ENCODE peak calls at places on chromosome 1, in seven cellular contexts. Z, V, O, Q, K, J and U are unnamed samples.

GRCh38 chr1:2447274-2448097 is 28.6 kb upstream of the PLCH2 start:
- DNase-seq in K (no peak), V (no peak), Q (no peak), O (no peak), J (no peak), Z (no peak), U (no peak)

GRCh38 chr1:31007462-31007991 is 58.0 kb downstream of the PUM1 start:
- DNase-seq in V (peak; percentile 93), K (peak; percentile 27), J (no peak), Q (no peak), Z (no peak), O (no peak), U (no peak)

GRCh38 chr1:5999711-6000443 is 7.7 kb upstream of the NPHP4 start:
- DNase-seq in K (no peak), Z (peak; percentile 50), Q (no peak), O (no peak), V (no peak), J (no peak), U (peak; percentile 22)

GRCh38 chr1:234710381-234710780 is 100.4 kb upstream of the IRF2BP2 start:
- DNase-seq in O (no peak), Z (no peak), J (no peak), K (no peak), V (no peak), Q (no peak), U (no peak)

GRCh38 chr1:234919061-234919755 is 209.4 kb downstream of the TOMM20 start:
- DNase-seq in V (no peak), Z (peak; percentile 82), Q (no peak), J (no peak), O (no peak), K (no peak), U (peak; percentile 72)

GRCh38 chr1:76090284-76091180 is 16.0 kb downstream of the ST6GALNAC3 start:
- DNase-seq in Q (no peak), O (no peak), Z (no peak), V (peak; percentile 33), K (no peak), J (no peak), U (no peak)

GRCh38 chr1:17010601-17011438 is 908 bp downstream of the ATP13A2 start:
- DNase-seq in J (peak; percentile 23), O (no peak), Q (no peak), Z (peak; percentile 71), K (peak; percentile 61), V (no peak), U (peak; percentile 77)

GRCh38 chr1:39576016-39576657 is 453 bp downstream of the PABPC4 start:
- DNase-seq in O (no peak), V (no peak), K (peak; percentile 20), Z (peak; percentile 57), Q (no peak), J (peak; percentile 76), U (peak; percentile 22)

GRCh38 chr1:63524166-63524565 is 841 bp downstream of the EFCAB7 start:
- DNase-seq in O (no peak), Q (no peak), J (no peak), K (no peak), V (no peak), Z (no peak), U (no peak)
- H3K4me3 ChIP-seq in O (peak overlapping the region; percentile 80), Q (peak overlapping the region; percentile 58), J (peak overlapping the region; percentile 77), K (peak overlapping the region; percentile 90), V (peak overlapping the region; percentile 97), Z (peak overlapping the region; percentile 76), U (peak overlapping the region; percentile 70)

GRCh38 chr1:193275773-193276172 is 89.4 kb upstream of the B3GALT2 start:
- DNase-seq in J (peak; percentile 5), Q (no peak), O (peak; percentile 21), Z (no peak), V (no peak), K (no peak), U (no peak)
- H3K27ac ChIP-seq in J (no peak overlapping the region), Q (no peak overlapping the region), O (no peak overlapping the region), Z (no peak overlapping the region), V (no peak overlapping the region), K (no peak overlapping the region), U (no peak overlapping the region)

GRCh38 chr1:178438432-178438831 is 58.3 kb downstream of the CLEC20A start:
- DNase-seq in J (no peak), Z (no peak), O (no peak), V (peak; percentile 8), Q (no peak), K (no peak), U (no peak)
- TF ChIP-seq CTCF in J (no peak), Z (no peak), O (no peak), V (no peak), Q (no peak), K (no peak), U (no peak)

GRCh38 chr1:185311589-185312225 is 5.3 kb downstream of the IVNS1ABP start:
- DNase-seq in J (no peak), V (no peak), O (no peak), Q (no peak), Z (no peak), K (no peak), U (no peak)

GRCh38 chr1:185315364-185316108 is 1.5 kb downstream of the IVNS1ABP start:
- DNase-seq in Z (peak; percentile 57), J (peak; percentile 13), V (no peak), K (no peak), O (no peak), Q (no peak), U (no peak)

GRCh38 chr1:185312361-185312760 is 4.7 kb downstream of the IVNS1ABP start:
- DNase-seq in K (no peak), V (no peak), O (no peak), J (no peak), Z (no peak), Q (no peak), U (no peak)

GRCh38 chr1:185316163-185317033 is 645 bp downstream of the IVNS1ABP start:
- DNase-seq in Q (peak; percentile 88), Z (peak; percentile 98), K (peak; percentile 68), V (peak; percentile 84), O (peak; percentile 54), J (peak; percentile 94), U (peak; percentile 97)

GRCh38 chr1:185314416-185314815 is 2.6 kb downstream of the IVNS1ABP start:
- DNase-seq in Q (no peak), O (no peak), Z (no peak), J (peak; percentile 18), K (peak; percentile 4), V (no peak), U (no peak)
- H3K4me3 ChIP-seq in Q (peak overlapping the region; percentile 89), O (peak overlapping the region; percentile 97), Z (peak overlapping the region; percentile 82), J (peak overlapping the region; percentile 68), K (peak overlapping the region; percentile 98), V (peak overlapping the region; percentile 85), U (peak overlapping the region; percentile 85)

GRCh38 chr1:114551400-114551799 is 30.0 kb downstream of the BCAS2 start:
- DNase-seq in J (peak; percentile 32), V (no peak), Q (no peak), O (no peak), Z (no peak), K (no peak), U (no peak)
- H3K27ac ChIP-seq in J (no peak overlapping the region), V (no peak overlapping the region), Q (no peak overlapping the region), O (no peak overlapping the region), Z (no peak overlapping the region), K (no peak overlapping the region), U (no peak overlapping the region)

DNA sequence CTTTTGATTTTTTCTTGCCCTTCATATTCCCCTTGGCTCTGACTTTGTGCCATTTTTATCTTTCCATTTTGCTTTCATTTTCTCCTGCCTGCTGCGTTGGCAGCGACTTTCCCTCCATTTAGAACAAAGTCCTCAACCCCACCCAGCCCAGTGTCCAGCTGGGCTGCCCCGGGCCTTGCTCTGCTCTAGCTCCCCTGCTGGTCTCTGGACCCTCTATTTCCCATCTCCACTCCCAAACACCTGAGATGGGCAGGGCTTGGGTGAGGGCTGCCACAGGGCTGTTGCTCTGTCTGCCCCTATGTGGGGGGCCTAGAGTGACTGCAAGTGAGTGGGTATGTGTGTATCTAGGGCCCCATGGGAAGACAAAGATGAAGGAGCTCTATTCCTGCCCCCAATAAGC is 7.3 kb upstream of the ADAM15 start:
- DNase-seq in K (no peak), Z (no peak), O (no peak), Q (no peak), V (no peak), J (no peak), U (no peak)
- TF ChIP-seq CTCF in K (no peak), Z (no peak), O (no peak), Q (no peak), V (no peak), J (no peak), U (no peak)

GRCh38 chr1:9295884-9296283 is 3.2 kb downstream of the SPSB1 start:
- DNase-seq in Q (no peak), Z (no peak), V (no peak), O (no peak), J (no peak), K (no peak), U (no peak)

GRCh38 chr1:9296850-9297249 is 4.2 kb downstream of the SPSB1 start:
- DNase-seq in V (no peak), K (no peak), Z (no peak), O (no peak), Q (no peak), J (no peak), U (no peak)

GRCh38 chr1:9294440-9294773 is 1.7 kb downstream of the SPSB1 start:
- DNase-seq in K (peak; percentile 91), Z (no peak), V (peak; percentile 93), Q (peak; percentile 61), J (no peak), O (no peak), U (no peak)

GRCh38 chr1:9293512-9294439 is 1.1 kb downstream of the SPSB1 start:
- DNase-seq in Z (no peak), J (no peak), O (no peak), Q (peak; percentile 56), K (peak; percentile 12), V (peak; percentile 75), U (peak; percentile 37)

GRCh38 chr1:9294910-9295636 is 2.4 kb downstream of the SPSB1 start:
- DNase-seq in Z (no peak), J (no peak), O (no peak), K (peak; percentile 31), V (peak; percentile 71), Q (peak; percentile 72), U (peak; percentile 47)
- H3K4me3 ChIP-seq in Z (peak overlapping the region; percentile 88), J (no peak overlapping the region), O (no peak overlapping the region), K (peak overlapping the region; percentile 95), V (peak overlapping the region; percentile 99), Q (peak overlapping the region; percentile 96), U (peak overlapping the region; percentile 96)

GRCh38 chr1:54152696-54153095 is at the start of gene CDCP2:
- DNase-seq in J (no peak), Z (no peak), K (no peak), V (no peak), Q (no peak), O (no peak), U (no peak)
- H3K27ac ChIP-seq in J (no peak within 1 kb of the TSS), Z (no peak within 1 kb of the TSS), K (no peak within 1 kb of the TSS), V (no peak within 1 kb of the TSS), Q (peak within 1 kb of the TSS; percentile 30), O (no peak within 1 kb of the TSS), U (peak within 1 kb of the TSS; percentile 7)